ENCODE peak calls at places on chromosome 11, in four cellular contexts. K is GM12878, P is H1, D is HepG2. U is an unnamed sample.

GRCh38 chr11:76654980-76655379 is 15.6 kb downstream of the LRRC32 start:
- DNase-seq in K (no peak), D (no peak), P (no peak), U (no peak)

GRCh38 chr11:528166-528814 is 7.1 kb downstream of the HRAS start:
- DNase-seq in K (no peak), D (no peak), P (no peak), U (no peak)

GRCh38 chr11:120710354-120711187 is 199.0 kb downstream of the GRIK4 start:
- DNase-seq in P (peak), D (peak), K (no peak), U (peak)

GRCh38 chr11:103358251-103358650 is 249.0 kb downstream of the DYNC2H1 start:
- DNase-seq in D (no peak), P (no peak), K (no peak), U (no peak)

GRCh38 chr11:13777341-13777985 is 109.0 kb downstream of the FAR1 start:
- DNase-seq in D (no peak), K (no peak), P (peak), U (no peak)

GRCh38 chr11:130897262-130898182 is 18.8 kb downstream of the SNX19 start:
- DNase-seq in K (no peak), P (no peak), D (no peak), U (no peak)

GRCh38 chr11:2940930-2941821 is 12.0 kb upstream of the PHLDA2 start:
- DNase-seq in P (no peak), K (no peak), D (no peak), U (no peak)

GRCh38 chr11:63518548-63518947 is 12.7 kb downstream of the LGALS12 start:
- DNase-seq in P (no peak), K (no peak), D (no peak), U (no peak)

GRCh38 chr11:74380746-74381439 is 17.3 kb downstream of the PGM2L1 start:
- DNase-seq in D (no peak), K (no peak), P (no peak), U (no peak)

GRCh38 chr11:2489103-2489502 is 44.3 kb downstream of the KCNQ1 start:
- DNase-seq in P (no peak), K (no peak), D (no peak), U (no peak)

GRCh38 chr11:72155751-72156150 is 20.2 kb downstream of the FOLR3 start:
- DNase-seq in P (no peak), K (no peak), D (no peak), U (no peak)

GRCh38 chr11:122820158-122820557 is 18.1 kb upstream of the CRTAM start:
- DNase-seq in P (no peak), K (no peak), D (no peak), U (no peak)

GRCh38 chr11:78784321-78785061 is 209.8 kb upstream of the NARS2 start:
- DNase-seq in D (no peak), K (no peak), P (no peak), U (no peak)

GRCh38 chr11:64268687-64269379 is 15.6 kb downstream of the BAD start:
- DNase-seq in P (no peak), D (peak), K (no peak), U (no peak)

GRCh38 chr11:816433-816779 is 2.3 kb upstream of the PNPLA2 start:
- DNase-seq in K (no peak), D (no peak), P (no peak), U (no peak)

GRCh38 chr11:68127791-68128681 is 6.8 kb upstream of the CHKA start:
- DNase-seq in K (no peak), P (peak), D (peak), U (peak)

GRCh38 chr11:3223932-3224729 is 5.5 kb upstream of the MRGPRG start:
- DNase-seq in P (no peak), D (no peak), K (no peak), U (no peak)

GRCh38 chr11:67535577-67535976 is 12.3 kb upstream of the CABP2 start:
- DNase-seq in K (no peak), D (no peak), P (no peak), U (no peak)

GRCh38 chr11:111406589-111406988 is 27.5 kb upstream of the POU2AF1 start:
- DNase-seq in P (no peak), K (no peak), D (no peak), U (no peak)

GRCh38 chr11:70433038-70433437 is 34.7 kb downstream of the CTTN start:
- DNase-seq in K (no peak), D (no peak), P (no peak), U (no peak)

GRCh38 chr11:8285228-8285627 is 21.6 kb upstream of the LMO1 start:
- DNase-seq in D (no peak), K (no peak), P (no peak), U (no peak)

GRCh38 chr11:120034881-120035620 is 102.9 kb downstream of the TRIM29 start:
- DNase-seq in D (no peak), K (no peak), P (no peak), U (no peak)

GRCh38 chr11:37858398-37858797 is 1260.4 kb upstream of the RAG2 start:
- DNase-seq in P (no peak), K (no peak), D (no peak), U (no peak)

GRCh38 chr11:96102664-96103068 is 178.8 kb upstream of the MTMR2 start:
- DNase-seq in D (no peak), P (no peak), K (no peak), U (no peak)

GRCh38 chr11:76835928-76836612 is 24.6 kb upstream of the ACER3 start:
- DNase-seq in D (no peak), K (no peak), P (no peak), U (no peak)

GRCh38 chr11:16012125-16012751 is 344.1 kb downstream of the SOX6 start:
- DNase-seq in D (no peak), K (no peak), P (no peak), U (no peak)

GRCh38 chr11:103927535-103927934 is 108.9 kb upstream of the DDI1 start:
- DNase-seq in P (no peak), K (no peak), D (no peak), U (no peak)

GRCh38 chr11:62245271-62245753 is 3.3 kb downstream of the SCGB1D2 start:
- DNase-seq in D (peak), K (no peak), P (no peak), U (peak)

GRCh38 chr11:133500936-133501335 is 31.4 kb downstream of the OPCML start:
- DNase-seq in P (no peak), D (no peak), K (no peak), U (no peak)

GRCh38 chr11:133504906-133505305 is 27.4 kb downstream of the OPCML start:
- DNase-seq in K (no peak), P (no peak), D (no peak), U (no peak)

GRCh38 chr11:133506023-133506422 is 26.3 kb downstream of the OPCML start:
- DNase-seq in P (no peak), D (no peak), K (peak), U (no peak)

GRCh38 chr11:133501643-133502535 is 30.4 kb downstream of the OPCML start:
- DNase-seq in D (no peak), K (no peak), P (no peak), U (no peak)

DNA sequence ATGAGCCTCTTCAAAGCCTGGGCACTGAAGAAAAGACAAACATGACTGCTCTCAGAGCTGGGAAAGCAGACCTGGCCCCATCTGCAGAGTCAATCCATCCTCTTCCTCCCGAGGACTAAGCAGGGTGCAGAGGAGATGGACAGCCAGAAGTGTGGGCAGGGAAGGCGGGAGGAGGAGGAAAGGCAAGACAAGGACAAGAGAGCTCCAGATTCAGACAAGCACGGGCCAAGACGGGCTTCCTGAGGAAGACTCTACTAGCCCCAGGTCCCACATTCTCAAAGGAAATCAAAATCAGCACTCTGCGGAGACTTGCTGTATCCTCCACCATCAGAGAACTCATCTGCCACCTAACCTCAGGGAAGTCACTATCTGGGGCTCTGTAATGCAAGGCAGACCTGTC is 28.5 kb downstream of the OPCML start:
- DNase-seq in P (no peak), K (no peak), D (no peak), U (no peak)
- TF ChIP-seq SUZ12 in P (no peak), K (no peak), D (no peak), U (no peak)

GRCh38 chr11:93645938-93646337 is 15.5 kb upstream of the CEP295 start:
- DNase-seq in P (no peak), D (no peak), K (no peak), U (no peak)
- H3K9ac ChIP-seq in P (no peak), D (no peak), K (no peak), U (no peak)

GRCh38 chr11:11034476-11034875 is 176.6 kb upstream of the ZBED5 start:
- DNase-seq in P (no peak), K (no peak), D (no peak), U (no peak)
- TF ChIP-seq YY1 in P (no peak), K (no peak), D (no peak), U (no peak)

DNA sequence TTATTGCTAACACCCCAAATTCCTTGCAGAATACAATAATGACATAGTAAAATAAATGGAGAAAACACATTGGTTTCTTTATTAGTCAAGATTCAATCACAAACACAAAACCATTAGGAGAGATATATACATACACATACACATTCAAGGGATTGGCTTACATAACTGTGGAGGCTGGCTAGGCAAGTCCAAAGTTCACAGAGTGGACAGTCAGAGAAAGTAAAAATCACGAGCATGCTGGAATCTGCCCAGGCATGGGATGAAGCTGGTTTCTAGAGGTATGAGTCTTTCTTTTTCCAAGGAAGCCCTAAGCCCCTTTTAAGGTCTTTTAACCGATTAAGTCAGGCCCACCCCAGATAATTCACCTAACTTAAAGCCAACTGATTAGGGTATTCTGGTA is 13.6 kb upstream of the OR56B1 start:
- DNase-seq in P (no peak), D (peak), K (no peak), U (no peak)
- TF ChIP-seq SUZ12 in P (no peak), D (no peak), K (no peak), U (no peak)

GRCh38 chr11:57764972-57765371 is 3.4 kb downstream of the CTNND1 start:
- DNase-seq in K (no peak), P (no peak), D (no peak), U (no peak)

GRCh38 chr11:57764527-57764926 is 2.9 kb downstream of the CTNND1 start:
- DNase-seq in P (no peak), K (no peak), D (no peak), U (no peak)

GRCh38 chr11:57761301-57762234 is at the start of gene CTNND1:
- DNase-seq in K (peak), D (peak), P (peak), U (peak)

GRCh38 chr11:57763568-57763967 is 2.0 kb downstream of the CTNND1 start:
- DNase-seq in D (peak), P (no peak), K (no peak), U (no peak)

GRCh38 chr11:57762235-57762866 is 749 bp downstream of the CTNND1 start:
- DNase-seq in K (no peak), D (no peak), P (no peak), U (no peak)
- H3K9ac ChIP-seq in K (peak), D (peak), P (peak), U (peak)

DNA sequence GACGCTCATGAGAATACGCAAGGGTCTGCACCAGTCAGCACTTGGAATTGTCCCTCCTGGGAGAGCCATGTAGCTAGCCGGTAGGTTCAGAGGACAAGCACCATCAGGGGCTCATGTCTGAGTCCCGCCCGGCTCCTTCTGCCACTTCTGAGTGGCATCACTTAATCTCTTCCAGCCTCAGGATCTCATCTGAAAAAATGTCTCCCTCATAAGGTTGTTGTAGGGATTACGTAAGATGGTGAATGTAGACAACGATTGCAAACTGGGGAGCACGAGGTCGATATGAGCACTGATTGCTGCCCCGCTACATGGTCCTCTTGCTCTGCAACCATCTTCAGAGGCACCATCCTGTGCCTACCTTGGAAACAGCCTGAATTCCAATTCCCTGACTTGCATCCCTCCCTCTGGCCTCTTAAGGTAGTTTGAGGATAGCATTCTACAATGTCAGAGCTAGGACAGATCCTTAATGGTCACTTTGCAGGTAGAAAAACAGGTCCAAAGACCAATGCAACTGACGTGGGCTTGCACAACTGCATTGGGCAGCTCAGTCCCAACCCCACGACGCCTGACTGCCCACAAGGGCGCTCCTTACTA is 115.8 kb upstream of the TMEM45B start:
- DNase-seq in K (no peak), P (no peak), D (no peak), U (no peak)
- TF ChIP-seq YY1 in K (no peak), P (no peak), D (no peak), U (no peak)

DNA sequence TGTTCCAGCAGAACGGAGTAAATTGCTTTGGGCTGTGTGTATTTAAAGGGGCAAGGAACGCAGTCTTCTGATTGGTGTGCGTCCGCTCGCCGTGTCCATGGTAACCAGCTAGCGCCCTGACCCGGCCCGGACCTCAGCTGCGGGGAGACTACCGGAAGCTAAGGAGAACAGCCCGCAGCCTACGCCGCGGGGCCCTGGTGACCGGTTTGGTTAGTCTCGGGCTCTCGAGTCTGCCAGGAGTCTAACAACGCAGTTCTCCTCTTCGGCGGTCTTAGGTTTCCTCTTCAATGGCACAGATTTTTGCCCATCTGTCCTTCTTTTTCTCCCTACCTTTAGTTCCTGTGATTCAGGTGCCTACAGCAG is 3.5 kb upstream of the OR56A3 start:
- DNase-seq in P (no peak), K (no peak), D (no peak), U (no peak)
- TF ChIP-seq SUZ12 in P (no peak), K (no peak), D (no peak), U (no peak)

GRCh38 chr11:65473275-65473860 is 25.5 kb upstream of the MALAT1 start:
- DNase-seq in K (no peak), D (no peak), P (no peak), U (no peak)
- H3K9ac ChIP-seq in K (no peak), D (no peak), P (no peak), U (no peak)

GRCh38 chr11:44223261-44223660 is 86.7 kb downstream of the ALX4 start:
- DNase-seq in P (no peak), K (no peak), D (no peak), U (no peak)
- TF ChIP-seq YY1 in P (no peak), K (no peak), D (no peak), U (no peak)